ENCODE peak calls at places on chromosome 19, in eight cellular contexts. One of them, this sample, is unnamed.

GRCh38 chr19:51129716-51130115 is 5.0 kb downstream of the SIGLEC9 start:
- DNase-seq in right atrium auricular region: no peak
- DNase-seq in cardiac muscle cell: no peak
- DNase-seq in A549: no peak
- DNase-seq in Panc1: no peak
- DNase-seq in lung: no peak
- DNase-seq in adrenal gland: no peak
- DNase-seq in fibroblast of lung: no peak
- DNase-seq in this sample: no peak

GRCh38 chr19:32337176-32337808 is 8.1 kb upstream of the ZNF507 start:
- DNase-seq in right atrium auricular region: no peak
- DNase-seq in cardiac muscle cell: peak
- DNase-seq in A549: no peak
- DNase-seq in Panc1: no peak
- DNase-seq in lung: no peak
- DNase-seq in adrenal gland: no peak
- DNase-seq in fibroblast of lung: no peak
- DNase-seq in this sample: no peak

GRCh38 chr19:33468361-33469170 is 53.0 kb downstream of the PEPD start:
- DNase-seq in right atrium auricular region: no peak
- DNase-seq in cardiac muscle cell: no peak
- DNase-seq in A549: no peak
- DNase-seq in Panc1: no peak
- DNase-seq in lung: no peak
- DNase-seq in adrenal gland: peak
- DNase-seq in fibroblast of lung: peak
- DNase-seq in this sample: peak

GRCh38 chr19:48799358-48800300 is 11.2 kb downstream of the BCAT2 start:
- DNase-seq in right atrium auricular region: no peak
- DNase-seq in cardiac muscle cell: no peak
- DNase-seq in A549: no peak
- DNase-seq in Panc1: no peak
- DNase-seq in lung: no peak
- DNase-seq in adrenal gland: no peak
- DNase-seq in fibroblast of lung: no peak
- DNase-seq in this sample: peak

GRCh38 chr19:13978306-13978705 is 26.0 kb downstream of the DCAF15 start:
- DNase-seq in right atrium auricular region: peak
- DNase-seq in cardiac muscle cell: peak
- DNase-seq in A549: no peak
- DNase-seq in Panc1: no peak
- DNase-seq in lung: peak
- DNase-seq in adrenal gland: peak
- DNase-seq in fibroblast of lung: peak
- DNase-seq in this sample: no peak

GRCh38 chr19:43762814-43763213 is 8.1 kb upstream of the SMG9 start:
- DNase-seq in right atrium auricular region: no peak
- DNase-seq in cardiac muscle cell: no peak
- DNase-seq in A549: no peak
- DNase-seq in Panc1: no peak
- DNase-seq in lung: no peak
- DNase-seq in adrenal gland: no peak
- DNase-seq in fibroblast of lung: no peak
- DNase-seq in this sample: no peak

GRCh38 chr19:42928896-42929295 is 8.1 kb downstream of the PSG7 start:
- DNase-seq in right atrium auricular region: peak
- DNase-seq in cardiac muscle cell: no peak
- DNase-seq in A549: no peak
- DNase-seq in Panc1: no peak
- DNase-seq in lung: no peak
- DNase-seq in adrenal gland: no peak
- DNase-seq in fibroblast of lung: no peak
- DNase-seq in this sample: no peak

GRCh38 chr19:3550947-3551807 is 6.2 kb downstream of the MFSD12 start:
- DNase-seq in right atrium auricular region: no peak
- DNase-seq in cardiac muscle cell: no peak
- DNase-seq in A549: no peak
- DNase-seq in Panc1: no peak
- DNase-seq in lung: no peak
- DNase-seq in adrenal gland: no peak
- DNase-seq in fibroblast of lung: no peak
- DNase-seq in this sample: peak

GRCh38 chr19:44050740-44051653 is 839 bp upstream of the ZNF223 start:
- DNase-seq in right atrium auricular region: no peak
- DNase-seq in cardiac muscle cell: no peak
- DNase-seq in A549: no peak
- DNase-seq in Panc1: no peak
- DNase-seq in lung: no peak
- DNase-seq in adrenal gland: no peak
- DNase-seq in fibroblast of lung: no peak
- DNase-seq in this sample: no peak

GRCh38 chr19:3324405-3324856 is 42.0 kb upstream of the NFIC start:
- DNase-seq in right atrium auricular region: no peak
- DNase-seq in cardiac muscle cell: no peak
- DNase-seq in A549: no peak
- DNase-seq in Panc1: peak
- DNase-seq in lung: peak
- DNase-seq in adrenal gland: peak
- DNase-seq in fibroblast of lung: no peak
- DNase-seq in this sample: peak

GRCh38 chr19:45496349-45496953 is 396 bp downstream of the RTN2 start:
- DNase-seq in right atrium auricular region: no peak
- DNase-seq in cardiac muscle cell: peak
- DNase-seq in A549: no peak
- DNase-seq in Panc1: no peak
- DNase-seq in lung: no peak
- DNase-seq in adrenal gland: no peak
- DNase-seq in fibroblast of lung: no peak
- DNase-seq in this sample: peak

GRCh38 chr19:35657904-35658700 is 8.2 kb upstream of the UPK1A start:
- DNase-seq in right atrium auricular region: no peak
- DNase-seq in cardiac muscle cell: no peak
- DNase-seq in A549: peak
- DNase-seq in Panc1: no peak
- DNase-seq in lung: no peak
- DNase-seq in adrenal gland: no peak
- DNase-seq in fibroblast of lung: no peak
- DNase-seq in this sample: no peak

GRCh38 chr19:58021541-58022282 is 12.1 kb upstream of the ZSCAN1 start:
- DNase-seq in right atrium auricular region: peak
- DNase-seq in cardiac muscle cell: peak
- DNase-seq in A549: peak
- DNase-seq in Panc1: no peak
- DNase-seq in lung: peak
- DNase-seq in adrenal gland: peak
- DNase-seq in fibroblast of lung: peak
- DNase-seq in this sample: peak

GRCh38 chr19:4442846-4443146 is 14.8 kb downstream of the UBXN6 start:
- DNase-seq in right atrium auricular region: no peak
- DNase-seq in cardiac muscle cell: no peak
- DNase-seq in A549: no peak
- DNase-seq in Panc1: no peak
- DNase-seq in lung: no peak
- DNase-seq in adrenal gland: no peak
- DNase-seq in fibroblast of lung: no peak
- DNase-seq in this sample: no peak

GRCh38 chr19:640156-640548 is 473 bp downstream of the FGF22 start:
- DNase-seq in right atrium auricular region: no peak
- DNase-seq in cardiac muscle cell: no peak
- DNase-seq in A549: no peak
- DNase-seq in Panc1: no peak
- DNase-seq in lung: no peak
- DNase-seq in adrenal gland: no peak
- DNase-seq in fibroblast of lung: no peak
- DNase-seq in this sample: no peak
- H3K4me3 ChIP-seq in right atrium auricular region: peak
- H3K4me3 ChIP-seq in cardiac muscle cell: peak
- H3K4me3 ChIP-seq in A549: peak
- H3K4me3 ChIP-seq in Panc1: peak
- H3K4me3 ChIP-seq in lung: no peak
- H3K4me3 ChIP-seq in adrenal gland: no peak
- H3K4me3 ChIP-seq in fibroblast of lung: peak
- H3K4me3 ChIP-seq in this sample: peak

GRCh38 chr19:46753420-46754155 is 7.3 kb upstream of the STRN4 start:
- DNase-seq in right atrium auricular region: no peak
- DNase-seq in cardiac muscle cell: peak
- DNase-seq in A549: peak
- DNase-seq in Panc1: no peak
- DNase-seq in lung: peak
- DNase-seq in adrenal gland: peak
- DNase-seq in fibroblast of lung: no peak
- DNase-seq in this sample: peak

GRCh38 chr19:46755077-46755852 is 9.0 kb upstream of the STRN4 start:
- DNase-seq in right atrium auricular region: no peak
- DNase-seq in cardiac muscle cell: no peak
- DNase-seq in A549: no peak
- DNase-seq in Panc1: no peak
- DNase-seq in lung: no peak
- DNase-seq in adrenal gland: no peak
- DNase-seq in fibroblast of lung: peak
- DNase-seq in this sample: no peak

GRCh38 chr19:46759817-46760333 is 13.6 kb upstream of the STRN4 start:
- DNase-seq in right atrium auricular region: no peak
- DNase-seq in cardiac muscle cell: no peak
- DNase-seq in A549: no peak
- DNase-seq in Panc1: no peak
- DNase-seq in lung: no peak
- DNase-seq in adrenal gland: peak
- DNase-seq in fibroblast of lung: peak
- DNase-seq in this sample: no peak

GRCh38 chr19:46756544-46756888 is 10.3 kb upstream of the STRN4 start:
- DNase-seq in right atrium auricular region: no peak
- DNase-seq in cardiac muscle cell: no peak
- DNase-seq in A549: no peak
- DNase-seq in Panc1: no peak
- DNase-seq in lung: no peak
- DNase-seq in adrenal gland: no peak
- DNase-seq in fibroblast of lung: no peak
- DNase-seq in this sample: peak

GRCh38 chr19:46755853-46756543 is 9.7 kb upstream of the STRN4 start:
- DNase-seq in right atrium auricular region: no peak
- DNase-seq in cardiac muscle cell: no peak
- DNase-seq in A549: no peak
- DNase-seq in Panc1: no peak
- DNase-seq in lung: no peak
- DNase-seq in adrenal gland: no peak
- DNase-seq in fibroblast of lung: no peak
- DNase-seq in this sample: no peak
- H3K27ac ChIP-seq in right atrium auricular region: no peak
- H3K27ac ChIP-seq in cardiac muscle cell: no peak
- H3K27ac ChIP-seq in A549: no peak
- H3K27ac ChIP-seq in Panc1: no peak
- H3K27ac ChIP-seq in lung: no peak
- H3K27ac ChIP-seq in adrenal gland: no peak
- H3K27ac ChIP-seq in fibroblast of lung: no peak
- H3K27ac ChIP-seq in this sample: no peak

GRCh38 chr19:18393836-18394235 is 3.6 kb downstream of the LRRC25 start:
- DNase-seq in right atrium auricular region: no peak
- DNase-seq in cardiac muscle cell: no peak
- DNase-seq in A549: no peak
- DNase-seq in Panc1: no peak
- DNase-seq in lung: no peak
- DNase-seq in adrenal gland: no peak
- DNase-seq in fibroblast of lung: no peak
- DNase-seq in this sample: no peak

GRCh38 chr19:18399008-18399407 is 1.6 kb upstream of the LRRC25 start:
- DNase-seq in right atrium auricular region: no peak
- DNase-seq in cardiac muscle cell: no peak
- DNase-seq in A549: no peak
- DNase-seq in Panc1: no peak
- DNase-seq in lung: no peak
- DNase-seq in adrenal gland: no peak
- DNase-seq in fibroblast of lung: peak
- DNase-seq in this sample: no peak

GRCh38 chr19:18401580-18402112 is 4.2 kb upstream of the LRRC25 start:
- DNase-seq in right atrium auricular region: no peak
- DNase-seq in cardiac muscle cell: no peak
- DNase-seq in A549: no peak
- DNase-seq in Panc1: no peak
- DNase-seq in lung: no peak
- DNase-seq in adrenal gland: peak
- DNase-seq in fibroblast of lung: peak
- DNase-seq in this sample: no peak

GRCh38 chr19:18396471-18397241 is 766 bp downstream of the LRRC25 start:
- DNase-seq in right atrium auricular region: no peak
- DNase-seq in cardiac muscle cell: no peak
- DNase-seq in A549: no peak
- DNase-seq in Panc1: no peak
- DNase-seq in lung: no peak
- DNase-seq in adrenal gland: peak
- DNase-seq in fibroblast of lung: no peak
- DNase-seq in this sample: no peak

DNA sequence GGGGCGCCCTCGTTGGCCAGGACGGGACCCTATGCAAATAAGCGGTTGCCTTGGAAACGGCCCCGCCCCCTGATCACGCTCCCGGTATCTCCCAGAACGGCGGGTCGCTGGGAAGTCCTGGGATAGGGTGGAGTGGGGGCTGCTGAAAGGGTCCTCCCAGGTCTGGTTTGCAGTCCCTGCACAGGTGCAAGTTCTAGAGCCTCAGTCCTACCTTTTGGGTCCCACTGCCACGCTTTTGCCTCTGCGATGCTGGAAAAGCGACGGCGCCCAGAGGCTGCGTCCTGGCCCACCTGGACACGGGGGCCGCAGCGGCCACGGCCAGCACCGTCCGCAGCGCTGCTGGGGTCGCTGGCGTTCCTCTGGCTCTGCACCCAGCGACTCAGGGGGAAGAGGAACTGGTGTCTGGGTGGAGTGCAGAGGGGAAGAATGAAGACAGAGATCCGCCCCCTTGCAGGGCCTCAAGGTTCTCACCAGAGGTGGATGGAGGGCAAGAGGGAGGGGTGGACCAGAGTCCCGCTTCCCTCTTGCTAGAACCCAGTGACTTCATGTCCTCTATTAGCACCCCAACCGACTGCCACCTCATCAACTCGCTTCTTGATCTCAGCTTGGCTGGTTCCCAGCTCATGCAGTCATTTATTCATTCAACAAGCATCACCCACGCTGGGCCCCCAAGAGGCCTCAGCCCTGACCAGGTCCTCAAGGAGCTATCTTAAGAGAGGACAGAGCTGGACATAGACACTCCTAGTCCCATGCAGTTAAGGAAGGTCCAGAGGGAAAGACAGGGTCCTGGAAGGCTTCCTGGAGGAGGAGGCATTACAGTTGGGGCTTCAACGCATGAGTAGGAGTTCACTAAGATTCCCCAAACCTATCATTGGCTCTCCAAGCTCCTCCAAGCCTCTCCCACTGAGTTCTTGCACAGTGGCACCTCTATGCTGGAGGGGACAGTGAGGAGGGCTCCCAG is at the start of gene LRRC25:
- DNase-seq in right atrium auricular region: no peak
- DNase-seq in cardiac muscle cell: peak
- DNase-seq in A549: no peak
- DNase-seq in Panc1: no peak
- DNase-seq in lung: peak
- DNase-seq in adrenal gland: no peak
- DNase-seq in fibroblast of lung: no peak
- DNase-seq in this sample: no peak
- H3K4me3 ChIP-seq in right atrium auricular region: peak
- H3K4me3 ChIP-seq in cardiac muscle cell: no peak
- H3K4me3 ChIP-seq in A549: no peak
- H3K4me3 ChIP-seq in Panc1: no peak
- H3K4me3 ChIP-seq in lung: no peak
- H3K4me3 ChIP-seq in adrenal gland: no peak
- H3K4me3 ChIP-seq in fibroblast of lung: no peak
- H3K4me3 ChIP-seq in this sample: no peak

GRCh38 chr19:16336571-16336970 is 11.9 kb downstream of the KLF2 start:
- DNase-seq in right atrium auricular region: no peak
- DNase-seq in cardiac muscle cell: no peak
- DNase-seq in A549: no peak
- DNase-seq in Panc1: no peak
- DNase-seq in lung: no peak
- DNase-seq in adrenal gland: no peak
- DNase-seq in fibroblast of lung: peak
- DNase-seq in this sample: no peak
- H3K27ac ChIP-seq in right atrium auricular region: no peak
- H3K27ac ChIP-seq in cardiac muscle cell: no peak
- H3K27ac ChIP-seq in A549: no peak
- H3K27ac ChIP-seq in Panc1: no peak
- H3K27ac ChIP-seq in lung: no peak
- H3K27ac ChIP-seq in adrenal gland: no peak
- H3K27ac ChIP-seq in fibroblast of lung: no peak
- H3K27ac ChIP-seq in this sample: no peak